ENCODE peak calls at places on chromosomes 2 and 18, in eight cellular contexts. X is upper lobe of left lung, N is HCT116, Q is GM12878, F is Panc1, V is K562, P is HepG2, A is GM23338. U is an unnamed sample.

GRCh38 chr2:111972955-111973565 is 74.7 kb downstream of the MERTK start:
- ATAC-seq in V (peak), P (no peak), X (no peak), N (no peak), F (no peak), Q (peak), A (no peak), U (no peak)

GRCh38 chr2:54803783-54804758 is 80.6 kb downstream of the EML6 start:
- ATAC-seq in Q (no peak), P (no peak), F (no peak), X (no peak), A (no peak), V (no peak), N (no peak), U (no peak)

GRCh38 chr2:168738057-168738456 is 64.4 kb upstream of the NOSTRIN start:
- ATAC-seq in F (no peak), Q (no peak), A (no peak), N (no peak), P (no peak), X (no peak), V (no peak), U (no peak)

GRCh38 chr2:71505770-71506140 is 52.4 kb downstream of the DYSF start:
- ATAC-seq in V (no peak), A (no peak), N (no peak), X (no peak), F (no peak), Q (no peak), P (no peak), U (no peak)

GRCh38 chr18:74373428-74373827 is 57.8 kb downstream of the C18orf63 start:
- ATAC-seq in P (no peak), V (no peak), Q (no peak), F (no peak), X (no peak), N (no peak), A (no peak), U (no peak)

GRCh38 chr2:233023007-233023760 is 9.3 kb upstream of the NEU2 start:
- ATAC-seq in P (peak), F (no peak), Q (no peak), A (no peak), X (no peak), N (no peak), V (no peak), U (no peak)

GRCh38 chr2:234691968-234692955 is 195.4 kb upstream of the ARL4C start:
- ATAC-seq in V (no peak), A (no peak), X (no peak), P (peak), Q (no peak), N (no peak), F (no peak), U (no peak)

GRCh38 chr2:145198555-145198954 is 678.6 kb upstream of the ZEB2 start:
- ATAC-seq in F (no peak), V (no peak), A (no peak), Q (no peak), N (no peak), X (no peak), P (no peak), U (no peak)

GRCh38 chr18:48946329-48946835 is 4.4 kb downstream of the SMAD7 start:
- ATAC-seq in F (no peak), A (no peak), N (no peak), Q (no peak), V (no peak), P (no peak), X (no peak), U (no peak)

GRCh38 chr18:79548621-79548985 is 131.0 kb upstream of the CTDP1 start:
- ATAC-seq in N (no peak), X (no peak), F (no peak), A (no peak), P (no peak), Q (no peak), V (no peak), U (no peak)

GRCh38 chr18:26650310-26651285 is 102.2 kb upstream of the KCTD1 start:
- ATAC-seq in V (no peak), F (no peak), A (no peak), X (no peak), N (no peak), Q (no peak), P (no peak), U (no peak)

GRCh38 chr2:226644342-226644957 is 155.2 kb downstream of the IRS1 start:
- ATAC-seq in A (no peak), V (peak), F (no peak), P (no peak), Q (no peak), N (peak), X (peak), U (peak)

GRCh38 chr2:55047677-55048299 is 2.5 kb downstream of the RTN4 start:
- ATAC-seq in P (peak), V (peak), F (no peak), A (no peak), X (no peak), Q (peak), N (no peak), U (no peak)

GRCh38 chr2:148253716-148254115 is 232.8 kb downstream of the MBD5 start:
- ATAC-seq in Q (no peak), N (no peak), F (no peak), V (no peak), X (no peak), P (no peak), A (no peak), U (no peak)

DNA sequence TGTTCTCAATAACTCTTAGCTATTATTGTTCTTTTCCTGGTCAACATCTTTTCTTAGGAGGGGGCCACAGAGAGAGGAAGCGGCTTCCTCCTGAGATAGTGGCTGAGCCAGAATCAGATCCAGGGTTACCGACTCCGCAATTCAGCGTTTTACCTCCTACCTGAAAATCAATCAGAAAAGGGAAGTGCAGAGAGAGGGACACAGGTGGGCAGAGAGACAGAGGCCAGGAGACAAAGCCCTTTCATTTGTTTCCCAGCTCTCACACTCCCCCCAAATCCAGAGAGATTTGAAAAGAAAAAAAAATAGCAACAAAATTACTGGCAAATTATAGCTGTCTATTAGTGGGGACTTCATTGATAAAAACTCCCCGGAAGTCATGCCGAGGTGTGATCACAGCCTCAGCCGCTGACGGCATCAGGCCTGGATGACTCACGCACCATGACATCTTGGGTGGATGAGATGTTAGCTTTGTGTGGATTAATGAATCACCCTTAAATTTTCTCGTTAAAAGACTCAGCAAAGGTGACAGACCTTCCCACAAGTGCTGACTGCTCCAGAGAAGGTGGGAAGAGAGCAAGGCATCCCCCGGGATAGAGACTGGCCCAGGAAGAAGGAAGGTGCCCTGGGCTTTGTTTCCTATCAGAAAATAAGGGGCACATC is 120.7 kb downstream of the LOXHD1 start:
- ATAC-seq in X (no peak), F (no peak), Q (no peak), N (peak), P (no peak), A (no peak), V (no peak), U (no peak)
- TF ChIP-seq POLR2AphosphoS5 in X (no peak), F (no peak), Q (no peak), N (no peak), P (no peak), A (no peak), V (no peak), U (no peak)

GRCh38 chr2:203706403-203706802 is at the start of gene CD28:
- ATAC-seq in A (no peak), N (no peak), P (no peak), X (peak), F (no peak), Q (peak), V (no peak), U (no peak)
- TF ChIP-seq POLR2AphosphoS5 in A (no peak), N (no peak), P (no peak), X (no peak), F (no peak), Q (no peak), V (no peak), U (no peak)

GRCh38 chr2:239694487-239694886 is 293.7 kb upstream of the HDAC4 start:
- ATAC-seq in F (no peak), V (no peak), P (no peak), N (no peak), A (no peak), Q (no peak), X (no peak), U (no peak)
- TF ChIP-seq POLR2AphosphoS5 in F (no peak), V (no peak), P (no peak), N (no peak), A (no peak), Q (no peak), X (no peak), U (no peak)

DNA sequence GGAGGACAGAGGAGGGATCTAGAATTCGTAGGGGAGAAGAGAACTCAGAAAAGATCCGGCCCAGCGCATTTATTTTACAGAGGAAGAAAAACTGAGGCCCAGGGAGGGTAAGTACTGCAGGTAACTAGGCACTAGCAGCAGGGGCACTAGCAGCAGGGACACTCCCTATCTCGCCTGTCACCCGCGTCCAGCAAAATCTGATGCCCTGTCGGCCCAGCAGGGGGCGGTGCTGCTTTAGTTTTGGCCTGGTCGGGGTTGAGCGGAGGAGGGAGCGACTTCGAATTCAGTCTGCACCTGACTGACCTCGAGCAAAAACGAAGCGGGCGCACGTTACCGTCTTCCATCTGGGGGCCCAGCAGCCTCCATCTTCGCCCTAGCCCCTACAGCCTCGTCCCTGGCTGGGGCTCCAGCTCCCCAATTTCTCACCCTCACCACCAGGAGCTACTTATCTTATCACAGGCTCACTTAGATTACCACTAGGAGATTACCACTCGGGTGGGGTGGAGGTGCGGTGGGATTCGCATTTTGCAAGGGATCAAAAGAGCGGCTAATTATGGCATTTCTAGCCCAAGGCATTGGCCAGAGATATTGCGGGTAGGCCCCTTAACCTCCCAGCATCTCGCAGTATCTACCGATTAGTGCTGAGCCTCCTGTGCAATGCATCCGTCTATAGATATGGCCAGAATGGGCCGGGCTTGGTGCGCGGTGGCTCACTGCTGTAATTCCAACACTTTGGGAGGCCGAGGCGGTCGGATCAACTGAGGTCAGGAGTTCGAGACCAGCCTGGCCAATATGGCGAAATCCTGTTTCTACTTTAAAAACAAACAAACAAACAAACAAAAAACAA is 17.8 kb upstream of the CD8A start:
- ATAC-seq in P (peak), V (peak), A (peak), N (peak), X (peak), Q (peak), F (peak), U (peak)
- TF ChIP-seq POLR2AphosphoS5 in P (no peak), V (no peak), A (no peak), N (no peak), X (no peak), Q (no peak), F (no peak), U (no peak)

GRCh38 chr18:5295981-5296705 is 617 bp upstream of the ZBTB14 start:
- ATAC-seq in Q (peak), X (peak), P (peak), F (peak), A (peak), N (peak), V (peak), U (peak)
- TF ChIP-seq POLR2AphosphoS5 in Q (peak), X (no peak), P (peak), F (peak), A (peak), N (no peak), V (peak), U (no peak)

GRCh38 chr2:22842209-22842608 is 542.8 kb upstream of the KLHL29 start:
- ATAC-seq in A (no peak), V (no peak), Q (no peak), F (no peak), N (no peak), P (no peak), X (no peak), U (no peak)

DNA sequence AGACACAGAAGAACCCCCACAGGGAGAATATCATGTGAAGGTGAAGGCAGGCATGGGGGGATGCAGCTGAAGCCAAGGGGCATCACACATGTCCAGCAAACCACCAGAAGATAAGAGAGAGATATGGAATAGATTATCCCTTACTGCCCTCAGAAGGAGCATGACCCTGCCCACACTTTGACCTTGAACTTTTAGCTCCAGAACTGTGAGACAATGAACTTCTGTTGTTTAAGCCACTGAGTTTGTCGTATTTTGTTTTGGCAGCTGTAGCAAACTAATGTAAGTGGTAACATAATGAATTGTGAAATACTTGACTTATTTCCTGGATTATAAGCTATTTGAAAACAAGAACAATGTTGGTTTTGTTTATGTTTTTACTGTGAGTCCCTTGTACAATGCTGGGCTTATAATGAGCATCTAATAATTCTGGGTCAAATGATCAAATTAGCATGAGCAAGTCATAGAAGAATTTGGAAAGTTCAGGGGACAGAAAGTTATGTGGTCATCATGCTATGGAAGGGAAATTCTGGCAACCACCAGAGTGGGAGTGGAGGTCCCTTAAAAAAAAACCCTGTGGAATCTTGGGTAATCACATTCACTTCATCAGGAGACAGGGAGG is 541.0 kb upstream of the KLHL29 start:
- ATAC-seq in N (no peak), P (no peak), F (no peak), Q (no peak), V (no peak), X (no peak), A (no peak), U (no peak)
- TF ChIP-seq POLR2AphosphoS5 in N (no peak), P (no peak), F (no peak), Q (no peak), V (no peak), X (no peak), A (no peak), U (no peak)

U was measured in gastroesophageal sphincter.